ENCODE peak calls at places on chromosomes 4 and X, in eight cellular contexts. One of them, this sample, is unnamed. For H3K4me1, the result is how much of the 10 kb centered on the place peaks cover.

GRCh38 chrX:29728639-29729038 is 486.7 kb upstream of the MAGEB2 start:
- DNase-seq in K562: no peak
- DNase-seq in naive thymus-derived CD4-positive, alpha-beta T cell: no peak
- DNase-seq in adipocyte: no peak
- DNase-seq in Peyer's patch: no peak
- DNase-seq in cardiac muscle cell: peak
- DNase-seq in neuronal stem cell: no peak
- DNase-seq in pancreas: no peak
- DNase-seq in this sample: no peak

GRCh38 chrX:39470588-39471155 is 627.1 kb downstream of the BCOR start:
- DNase-seq in cardiac muscle cell: peak
- DNase-seq in K562: no peak
- DNase-seq in naive thymus-derived CD4-positive, alpha-beta T cell: no peak
- DNase-seq in adipocyte: peak
- DNase-seq in neuronal stem cell: no peak
- DNase-seq in pancreas: no peak
- DNase-seq in Peyer's patch: no peak
- DNase-seq in this sample: no peak

GRCh38 chrX:20665441-20665840 is 398.7 kb upstream of the RPS6KA3 start:
- DNase-seq in adipocyte: peak
- DNase-seq in naive thymus-derived CD4-positive, alpha-beta T cell: no peak
- DNase-seq in K562: no peak
- DNase-seq in pancreas: no peak
- DNase-seq in neuronal stem cell: no peak
- DNase-seq in cardiac muscle cell: no peak
- DNase-seq in Peyer's patch: no peak
- DNase-seq in this sample: no peak

GRCh38 chr4:27048350-27049100 is 187.9 kb downstream of the STIM2 start:
- DNase-seq in naive thymus-derived CD4-positive, alpha-beta T cell: no peak
- DNase-seq in Peyer's patch: no peak
- DNase-seq in K562: peak
- DNase-seq in adipocyte: peak
- DNase-seq in neuronal stem cell: peak
- DNase-seq in pancreas: no peak
- DNase-seq in cardiac muscle cell: peak
- DNase-seq in this sample: no peak

GRCh38 chr4:7904108-7904516 is 35.5 kb downstream of the AFAP1 start:
- DNase-seq in K562: no peak
- DNase-seq in adipocyte: peak
- DNase-seq in neuronal stem cell: no peak
- DNase-seq in Peyer's patch: no peak
- DNase-seq in naive thymus-derived CD4-positive, alpha-beta T cell: no peak
- DNase-seq in pancreas: no peak
- DNase-seq in cardiac muscle cell: peak
- DNase-seq in this sample: no peak

GRCh38 chr4:84381759-84382158 is 117.3 kb downstream of the NKX6-1 start:
- DNase-seq in K562: no peak
- DNase-seq in Peyer's patch: no peak
- DNase-seq in naive thymus-derived CD4-positive, alpha-beta T cell: no peak
- DNase-seq in neuronal stem cell: no peak
- DNase-seq in cardiac muscle cell: no peak
- DNase-seq in adipocyte: no peak
- DNase-seq in pancreas: no peak
- DNase-seq in this sample: no peak

GRCh38 chrX:40260123-40260751 is 162.5 kb upstream of the BCOR start:
- DNase-seq in neuronal stem cell: no peak
- DNase-seq in adipocyte: no peak
- DNase-seq in pancreas: no peak
- DNase-seq in Peyer's patch: no peak
- DNase-seq in K562: no peak
- DNase-seq in naive thymus-derived CD4-positive, alpha-beta T cell: no peak
- DNase-seq in cardiac muscle cell: peak
- DNase-seq in this sample: no peak

GRCh38 chrX:8907678-8908077 is 106.5 kb upstream of the FAM9A start:
- DNase-seq in cardiac muscle cell: no peak
- DNase-seq in naive thymus-derived CD4-positive, alpha-beta T cell: no peak
- DNase-seq in K562: no peak
- DNase-seq in neuronal stem cell: no peak
- DNase-seq in pancreas: no peak
- DNase-seq in Peyer's patch: no peak
- DNase-seq in adipocyte: no peak
- DNase-seq in this sample: no peak

GRCh38 chr4:10577018-10577417 is 107.5 kb downstream of the CLNK start:
- DNase-seq in K562: no peak
- DNase-seq in Peyer's patch: peak
- DNase-seq in neuronal stem cell: no peak
- DNase-seq in pancreas: no peak
- DNase-seq in adipocyte: no peak
- DNase-seq in naive thymus-derived CD4-positive, alpha-beta T cell: peak
- DNase-seq in cardiac muscle cell: no peak
- DNase-seq in this sample: no peak
- H3K4me1 ChIP-seq in K562: under half
- H3K4me1 ChIP-seq in Peyer's patch: under half
- H3K4me1 ChIP-seq in neuronal stem cell: under half
- H3K4me1 ChIP-seq in pancreas: under half
- H3K4me1 ChIP-seq in adipocyte: under half
- H3K4me1 ChIP-seq in naive thymus-derived CD4-positive, alpha-beta T cell: under half
- H3K4me1 ChIP-seq in cardiac muscle cell: under half
- H3K4me1 ChIP-seq in this sample: under half

GRCh38 chr4:119728692-119729593 is 100.3 kb upstream of the PDE5A start:
- DNase-seq in K562: no peak
- DNase-seq in neuronal stem cell: no peak
- DNase-seq in adipocyte: peak
- DNase-seq in Peyer's patch: no peak
- DNase-seq in cardiac muscle cell: no peak
- DNase-seq in pancreas: no peak
- DNase-seq in naive thymus-derived CD4-positive, alpha-beta T cell: no peak
- DNase-seq in this sample: no peak

GRCh38 chr4:119729815-119730643 is 101.4 kb upstream of the PDE5A start:
- DNase-seq in cardiac muscle cell: peak
- DNase-seq in K562: no peak
- DNase-seq in neuronal stem cell: no peak
- DNase-seq in adipocyte: peak
- DNase-seq in naive thymus-derived CD4-positive, alpha-beta T cell: no peak
- DNase-seq in Peyer's patch: no peak
- DNase-seq in pancreas: peak
- DNase-seq in this sample: no peak

GRCh38 chr4:119731778-119732177 is 103.2 kb upstream of the PDE5A start:
- DNase-seq in pancreas: no peak
- DNase-seq in K562: no peak
- DNase-seq in neuronal stem cell: no peak
- DNase-seq in cardiac muscle cell: no peak
- DNase-seq in naive thymus-derived CD4-positive, alpha-beta T cell: no peak
- DNase-seq in adipocyte: no peak
- DNase-seq in Peyer's patch: no peak
- DNase-seq in this sample: no peak

GRCh38 chr4:119731146-119731742 is 102.6 kb upstream of the PDE5A start:
- DNase-seq in naive thymus-derived CD4-positive, alpha-beta T cell: no peak
- DNase-seq in cardiac muscle cell: peak
- DNase-seq in adipocyte: peak
- DNase-seq in K562: no peak
- DNase-seq in pancreas: no peak
- DNase-seq in neuronal stem cell: no peak
- DNase-seq in Peyer's patch: no peak
- DNase-seq in this sample: no peak

DNA sequence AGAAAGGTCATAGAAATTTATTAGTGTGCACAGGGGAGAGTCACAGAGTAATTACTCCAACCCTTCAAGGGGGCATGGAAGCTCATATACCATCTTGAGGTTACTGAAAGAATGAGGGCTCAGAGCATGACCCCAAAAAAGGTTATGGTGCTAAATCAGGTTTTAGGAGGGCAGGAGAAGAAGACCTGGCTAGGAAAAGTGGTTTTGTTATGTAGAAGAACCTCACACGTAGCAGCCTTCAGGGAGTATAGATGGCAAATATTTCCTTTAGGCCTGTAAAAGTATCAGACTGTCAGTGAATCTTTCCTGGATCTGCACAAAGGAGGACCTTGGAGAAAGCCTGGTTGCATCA is 102.0 kb upstream of the PDE5A start:
- DNase-seq in neuronal stem cell: no peak
- DNase-seq in K562: no peak
- DNase-seq in pancreas: no peak
- DNase-seq in Peyer's patch: no peak
- DNase-seq in adipocyte: peak
- DNase-seq in naive thymus-derived CD4-positive, alpha-beta T cell: no peak
- DNase-seq in cardiac muscle cell: no peak
- DNase-seq in this sample: no peak
- H3K4me1 ChIP-seq in neuronal stem cell: under half
- H3K4me1 ChIP-seq in K562: under half
- H3K4me1 ChIP-seq in pancreas: under half
- H3K4me1 ChIP-seq in Peyer's patch: under half
- H3K4me1 ChIP-seq in adipocyte: half or more
- H3K4me1 ChIP-seq in naive thymus-derived CD4-positive, alpha-beta T cell: under half
- H3K4me1 ChIP-seq in cardiac muscle cell: under half
- H3K4me1 ChIP-seq in this sample: under half

GRCh38 chrX:17413228-17413627 is 38.2 kb downstream of the NHS start:
- DNase-seq in Peyer's patch: no peak
- DNase-seq in adipocyte: peak
- DNase-seq in K562: no peak
- DNase-seq in neuronal stem cell: no peak
- DNase-seq in cardiac muscle cell: peak
- DNase-seq in naive thymus-derived CD4-positive, alpha-beta T cell: no peak
- DNase-seq in pancreas: no peak
- DNase-seq in this sample: no peak

GRCh38 chrX:17412692-17413091 is 37.7 kb downstream of the NHS start:
- DNase-seq in neuronal stem cell: no peak
- DNase-seq in K562: no peak
- DNase-seq in naive thymus-derived CD4-positive, alpha-beta T cell: no peak
- DNase-seq in Peyer's patch: no peak
- DNase-seq in adipocyte: peak
- DNase-seq in pancreas: no peak
- DNase-seq in cardiac muscle cell: peak
- DNase-seq in this sample: no peak

GRCh38 chrX:17415242-17415815 is 40.3 kb downstream of the NHS start:
- DNase-seq in Peyer's patch: no peak
- DNase-seq in neuronal stem cell: no peak
- DNase-seq in K562: no peak
- DNase-seq in naive thymus-derived CD4-positive, alpha-beta T cell: no peak
- DNase-seq in pancreas: no peak
- DNase-seq in adipocyte: no peak
- DNase-seq in cardiac muscle cell: peak
- DNase-seq in this sample: no peak

GRCh38 chrX:17414839-17415238 is 39.8 kb downstream of the NHS start:
- DNase-seq in neuronal stem cell: no peak
- DNase-seq in Peyer's patch: no peak
- DNase-seq in K562: no peak
- DNase-seq in cardiac muscle cell: no peak
- DNase-seq in pancreas: peak
- DNase-seq in adipocyte: no peak
- DNase-seq in naive thymus-derived CD4-positive, alpha-beta T cell: no peak
- DNase-seq in this sample: no peak

GRCh38 chrX:17414057-17414658 is 39.2 kb downstream of the NHS start:
- DNase-seq in pancreas: no peak
- DNase-seq in adipocyte: no peak
- DNase-seq in cardiac muscle cell: peak
- DNase-seq in K562: no peak
- DNase-seq in neuronal stem cell: no peak
- DNase-seq in Peyer's patch: no peak
- DNase-seq in naive thymus-derived CD4-positive, alpha-beta T cell: no peak
- DNase-seq in this sample: no peak
- H3K4me1 ChIP-seq in pancreas: under half
- H3K4me1 ChIP-seq in adipocyte: under half
- H3K4me1 ChIP-seq in cardiac muscle cell: under half
- H3K4me1 ChIP-seq in K562: under half
- H3K4me1 ChIP-seq in neuronal stem cell: under half
- H3K4me1 ChIP-seq in Peyer's patch: under half
- H3K4me1 ChIP-seq in naive thymus-derived CD4-positive, alpha-beta T cell: under half
- H3K4me1 ChIP-seq in this sample: under half

GRCh38 chr4:41069838-41070237 is 144.5 kb downstream of the APBB2 start:
- DNase-seq in K562: no peak
- DNase-seq in naive thymus-derived CD4-positive, alpha-beta T cell: no peak
- DNase-seq in pancreas: no peak
- DNase-seq in cardiac muscle cell: no peak
- DNase-seq in Peyer's patch: no peak
- DNase-seq in adipocyte: no peak
- DNase-seq in neuronal stem cell: no peak
- DNase-seq in this sample: no peak

GRCh38 chr4:41066049-41066448 is 148.3 kb downstream of the APBB2 start:
- DNase-seq in Peyer's patch: no peak
- DNase-seq in neuronal stem cell: no peak
- DNase-seq in pancreas: no peak
- DNase-seq in K562: no peak
- DNase-seq in naive thymus-derived CD4-positive, alpha-beta T cell: no peak
- DNase-seq in cardiac muscle cell: no peak
- DNase-seq in adipocyte: no peak
- DNase-seq in this sample: no peak

GRCh38 chr4:41064953-41065352 is 149.4 kb downstream of the APBB2 start:
- DNase-seq in K562: no peak
- DNase-seq in Peyer's patch: no peak
- DNase-seq in naive thymus-derived CD4-positive, alpha-beta T cell: no peak
- DNase-seq in neuronal stem cell: no peak
- DNase-seq in cardiac muscle cell: no peak
- DNase-seq in adipocyte: no peak
- DNase-seq in pancreas: no peak
- DNase-seq in this sample: no peak

GRCh38 chr4:41069268-41069667 is 145.1 kb downstream of the APBB2 start:
- DNase-seq in K562: no peak
- DNase-seq in neuronal stem cell: no peak
- DNase-seq in adipocyte: no peak
- DNase-seq in cardiac muscle cell: peak
- DNase-seq in pancreas: no peak
- DNase-seq in naive thymus-derived CD4-positive, alpha-beta T cell: no peak
- DNase-seq in Peyer's patch: no peak
- DNase-seq in this sample: no peak

GRCh38 chr4:41067369-41067768 is 147.0 kb downstream of the APBB2 start:
- DNase-seq in neuronal stem cell: no peak
- DNase-seq in naive thymus-derived CD4-positive, alpha-beta T cell: no peak
- DNase-seq in cardiac muscle cell: peak
- DNase-seq in pancreas: no peak
- DNase-seq in adipocyte: peak
- DNase-seq in K562: no peak
- DNase-seq in Peyer's patch: no peak
- DNase-seq in this sample: no peak
- H3K4me1 ChIP-seq in neuronal stem cell: under half
- H3K4me1 ChIP-seq in naive thymus-derived CD4-positive, alpha-beta T cell: under half
- H3K4me1 ChIP-seq in cardiac muscle cell: under half
- H3K4me1 ChIP-seq in pancreas: under half
- H3K4me1 ChIP-seq in adipocyte: under half
- H3K4me1 ChIP-seq in K562: under half
- H3K4me1 ChIP-seq in Peyer's patch: under half
- H3K4me1 ChIP-seq in this sample: under half